ENCODE peak calls at places on chromosomes 5 and 9, in four cellular contexts. A is dorsolateral prefrontal cortex, K is transverse colon, Q is PC-9. G is an unnamed sample.

GRCh38 chr9:128684325-128685021 is 4.5 kb upstream of the SET start:
- DNase-seq in A (peak; percentile 20), K (peak; percentile 92), Q (peak; percentile 90), G (peak; percentile 61)

GRCh38 chr9:100160021-100160420 is 61.0 kb downstream of the INVS start:
- DNase-seq in Q (no peak), A (no peak), K (no peak), G (peak; percentile 47)

GRCh38 chr5:119363936-119364335 is 8.1 kb downstream of the TNFAIP8 start:
- DNase-seq in A (no peak), Q (no peak), K (no peak), G (no peak)

GRCh38 chr5:135560858-135561257 is 17.9 kb downstream of the CXCL14 start:
- DNase-seq in K (peak; percentile 79), A (peak; percentile 77), Q (peak; percentile 65), G (no peak)

GRCh38 chr5:175003531-175003930 is 279.1 kb downstream of the MSX2 start:
- DNase-seq in K (no peak), Q (no peak), A (no peak), G (no peak)

GRCh38 chr5:94467560-94468504 is 150.6 kb downstream of the KIAA0825 start:
- DNase-seq in A (no peak), Q (no peak), K (no peak), G (no peak)

GRCh38 chr5:135493406-135494180 is 41.4 kb upstream of the TIFAB start:
- DNase-seq in A (no peak), K (no peak), Q (peak; percentile 4), G (peak; percentile 45)

GRCh38 chr5:92909545-92909962 is 671.5 kb downstream of the NR2F1-AS1 start:
- DNase-seq in K (no peak), A (no peak), Q (no peak), G (no peak)

GRCh38 chr5:65818592-65818991 is 96.6 kb downstream of the NLN start:
- DNase-seq in Q (no peak), A (peak; percentile 81), K (peak; percentile 80), G (no peak)

GRCh38 chr5:143372187-143372829 is 31.2 kb downstream of the NR3C1 start:
- DNase-seq in A (no peak), K (no peak), Q (no peak), G (no peak)

GRCh38 chr5:125274938-125275759 is 528.7 kb upstream of the ZNF608 start:
- DNase-seq in A (no peak), Q (no peak), K (no peak), G (no peak)

GRCh38 chr9:8816361-8816760 is 1016.8 kb upstream of the DMAC1 start:
- DNase-seq in K (no peak), Q (no peak), A (no peak), G (peak; percentile 29)

GRCh38 chr5:85340790-85341189 is 956.1 kb upstream of the EDIL3 start:
- DNase-seq in K (no peak), Q (no peak), A (no peak), G (no peak)

GRCh38 chr9:32251539-32251938 is 132.9 kb upstream of the ACO1 start:
- DNase-seq in A (no peak), K (peak; percentile 38), Q (peak; percentile 20), G (no peak)

GRCh38 chr9:34016149-34016548 is 32.5 kb downstream of the UBAP2 start:
- DNase-seq in K (no peak), Q (no peak), A (no peak), G (no peak)

GRCh38 chr5:61030163-61030482 is 85.1 kb downstream of the NDUFAF2 start:
- DNase-seq in K (no peak), A (no peak), Q (no peak), G (no peak)

GRCh38 chr5:149452665-149453617 is 73.8 kb upstream of the IL17B start:
- DNase-seq in A (no peak), K (peak; percentile 57), Q (peak; percentile 57), G (peak; percentile 85)

GRCh38 chr5:77087484-77088291 is 603 bp upstream of the ZBED3 start:
- DNase-seq in A (no peak), Q (peak; percentile 3), K (peak; percentile 21), G (no peak)

GRCh38 chr5:73938938-73939320 is 312.9 kb downstream of the ARHGEF28 start:
- DNase-seq in A (no peak), K (no peak), Q (peak; percentile 8), G (no peak)

GRCh38 chr9:85155380-85155779 is 485.9 kb downstream of the NTRK2 start:
- DNase-seq in Q (no peak), K (no peak), A (no peak), G (peak; percentile 5)

GRCh38 chr5:75045071-75045470 is 7.3 kb downstream of the GCNT4 start:
- DNase-seq in A (no peak), Q (no peak), K (no peak), G (no peak)

GRCh38 chr9:111910428-111910827 is 13.8 kb downstream of the UGCG start:
- DNase-seq in Q (no peak), K (no peak), A (no peak), G (no peak)

GRCh38 chr9:90964101-90965020 is 162.7 kb downstream of the SYK start:
- DNase-seq in Q (peak; percentile 46), K (peak; percentile 69), A (no peak), G (no peak)

GRCh38 chr5:43661102-43661501 is 58.1 kb downstream of the NNT start:
- DNase-seq in Q (peak; percentile 25), K (no peak), A (no peak), G (no peak)

GRCh38 chr5:119328753-119329602 is 26.8 kb upstream of the TNFAIP8 start:
- DNase-seq in Q (no peak), A (no peak), K (peak; percentile 35), G (no peak)

GRCh38 chr5:65790371-65791163 is 68.6 kb downstream of the NLN start:
- DNase-seq in A (no peak), K (no peak), Q (no peak), G (no peak)

GRCh38 chr9:123267481-123268239 is 726 bp downstream of the STRBP start:
- DNase-seq in K (peak; percentile 33), Q (peak; percentile 11), A (no peak), G (no peak)

GRCh38 chr9:35649431-35650340 is 1.0 kb downstream of the SIT1 start:
- DNase-seq in Q (no peak), K (no peak), A (no peak), G (no peak)

GRCh38 chr5:104650313-104650712 is 1087.7 kb upstream of the NUDT12 start:
- DNase-seq in K (no peak), A (no peak), Q (no peak), G (no peak)

GRCh38 chr9:114691046-114691955 is 9.3 kb upstream of the TEX48 start:
- DNase-seq in Q (peak; percentile 69), A (no peak), K (no peak), G (peak; percentile 86)

GRCh38 chr5:134649163-134649916 is 755 bp downstream of the SEC24A start:
- DNase-seq in Q (no peak), A (no peak), K (no peak), G (no peak)

GRCh38 chr5:170769898-170770416 is 13.6 kb upstream of the GABRP start:
- DNase-seq in A (no peak), K (no peak), Q (no peak), G (no peak)

GRCh38 chr5:38673671-38674071 is 117.2 kb upstream of the LIFR start:
- DNase-seq in A (no peak), K (no peak), Q (no peak), G (no peak)

GRCh38 chr5:96785719-96786118 is 22.0 kb downstream of the ERAP1 start:
- DNase-seq in Q (no peak), K (no peak), A (no peak), G (no peak)

GRCh38 chr5:137699291-137700281 is 36.3 kb downstream of the KLHL3 start:
- DNase-seq in Q (no peak), A (no peak), K (no peak), G (no peak)

GRCh38 chr5:132387649-132388117 is 18.2 kb downstream of the SLC22A5 start:
- DNase-seq in K (peak; percentile 73), Q (peak; percentile 74), A (no peak), G (peak; percentile 100)

GRCh38 chr5:139847790-139848507 is 52.3 kb downstream of the PSD2 start:
- DNase-seq in K (peak; percentile 63), A (peak; percentile 54), Q (no peak), G (no peak)

GRCh38 chr9:136732446-136733178 is 10.1 kb downstream of the LCN10 start:
- DNase-seq in A (no peak), Q (no peak), K (no peak), G (no peak)

DNA sequence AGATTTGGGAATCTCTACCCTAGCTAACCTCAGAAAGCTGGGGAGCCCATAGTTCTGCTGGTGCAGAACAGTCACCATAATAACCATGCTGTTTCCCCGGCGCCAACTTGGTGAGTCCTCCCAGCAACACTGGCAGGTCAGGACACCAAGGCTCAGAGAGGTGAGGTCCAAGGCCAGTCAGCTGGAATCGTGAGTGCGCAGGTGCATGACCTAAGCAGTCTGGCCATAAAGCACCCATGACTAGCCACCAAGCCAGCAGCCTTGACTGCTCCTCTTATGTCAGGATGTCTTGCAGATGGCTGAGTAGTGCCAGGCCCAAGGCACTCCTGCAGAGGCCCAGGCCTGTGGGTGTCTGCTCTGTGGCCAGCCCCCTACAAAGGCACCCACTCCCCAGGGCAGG is 2.6 kb downstream of the RNF44 start:
- DNase-seq in K (peak; percentile 56), A (no peak), Q (no peak), G (no peak)
- H3K4me3 ChIP-seq in K (peak overlapping the region; percentile 91), A (peak overlapping the region; percentile 99), Q (no peak overlapping the region), G (no peak overlapping the region)

GRCh38 chr9:134223091-134223490 is 58.7 kb upstream of the RNU6ATAC start:
- DNase-seq in Q (no peak), K (no peak), A (peak; percentile 17), G (no peak)
- H3K4me3 ChIP-seq in Q (no peak overlapping the region), K (no peak overlapping the region), A (no peak overlapping the region), G (no peak overlapping the region)

DNA sequence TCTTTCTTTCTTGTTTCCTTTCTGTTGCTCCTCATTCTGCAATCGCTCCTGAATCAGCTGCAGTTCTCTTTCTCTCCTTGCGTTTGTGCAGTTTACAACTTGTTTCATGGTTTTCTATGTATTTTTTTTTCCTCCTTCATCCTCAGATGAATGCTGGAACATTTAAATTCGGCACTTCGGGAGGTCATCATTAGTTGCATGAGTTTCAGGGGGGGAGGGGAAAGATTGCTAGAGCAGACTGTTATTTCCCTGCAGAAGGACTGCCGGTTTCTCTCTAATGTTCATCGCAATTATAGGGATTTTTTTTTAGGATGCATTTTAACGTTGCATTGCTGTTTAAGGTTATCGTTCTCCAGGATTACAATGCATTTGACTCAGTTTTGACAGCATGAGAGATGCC is 1311.9 kb upstream of the WWC1 start:
- DNase-seq in K (no peak), Q (no peak), A (no peak), G (no peak)
- H3K4me3 ChIP-seq in K (peak overlapping the region; percentile 61), Q (no peak overlapping the region), A (peak overlapping the region; percentile 56), G (peak overlapping the region; percentile 62)

GRCh38 chr5:150461231-150461630 is 11.7 kb upstream of the RPS14 start:
- DNase-seq in K (peak; percentile 56), Q (no peak), A (no peak), G (no peak)
- H3K4me3 ChIP-seq in K (no peak overlapping the region), Q (no peak overlapping the region), A (no peak overlapping the region), G (no peak overlapping the region)

DNA sequence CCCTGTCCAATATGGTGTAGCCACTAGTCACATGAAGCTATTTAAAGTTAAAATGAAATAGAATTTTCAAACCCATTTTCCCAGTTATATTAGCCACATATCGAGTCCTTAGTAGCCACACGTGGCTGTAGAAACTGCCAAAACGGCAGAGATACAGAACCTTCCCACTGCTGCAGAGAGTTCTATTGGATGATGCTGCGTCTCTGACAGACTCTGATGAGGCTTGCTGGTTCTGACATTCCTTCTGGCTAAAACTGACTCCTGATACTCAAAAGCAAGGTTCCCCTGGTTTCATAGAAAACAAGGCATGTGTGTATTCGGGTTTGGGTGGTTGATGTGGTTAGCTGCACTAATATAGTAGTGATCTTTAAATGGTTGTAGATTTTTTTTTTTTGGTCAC is 91.5 kb downstream of the TLE4 start:
- DNase-seq in Q (no peak), K (no peak), A (no peak), G (no peak)
- H3K4me3 ChIP-seq in Q (no peak overlapping the region), K (no peak overlapping the region), A (peak overlapping the region; percentile 0), G (no peak overlapping the region)